ENCODE peak calls at places on chromosomes 5 and 9, in five cellular contexts. One of them, this sample, is unnamed.

GRCh38 chr5:136079195-136079985 is 50.6 kb downstream of the TGFBI start:
- DNase-seq in K562: no peak
- DNase-seq in GM12878: no peak
- DNase-seq in SK-N-SH: no peak
- DNase-seq in HepG2: no peak
- DNase-seq in this sample: no peak

GRCh38 chr5:144237851-144238250 is 67.2 kb downstream of the KCTD16 start:
- DNase-seq in GM12878: no peak
- DNase-seq in HepG2: no peak
- DNase-seq in SK-N-SH: no peak
- DNase-seq in K562: no peak
- DNase-seq in this sample: no peak

GRCh38 chr5:147167529-147167928 is 67.3 kb upstream of the STK32A start:
- DNase-seq in SK-N-SH: no peak
- DNase-seq in K562: no peak
- DNase-seq in HepG2: peak
- DNase-seq in GM12878: no peak
- DNase-seq in this sample: no peak

GRCh38 chr9:26210338-26210851 is 532.2 kb upstream of the TUSC1 start:
- DNase-seq in SK-N-SH: no peak
- DNase-seq in GM12878: no peak
- DNase-seq in K562: no peak
- DNase-seq in HepG2: no peak
- DNase-seq in this sample: no peak

GRCh38 chr9:127661342-127661741 is 45.4 kb upstream of the CFAP157 start:
- DNase-seq in K562: no peak
- DNase-seq in HepG2: no peak
- DNase-seq in GM12878: no peak
- DNase-seq in SK-N-SH: peak
- DNase-seq in this sample: no peak

GRCh38 chr5:119239119-119239417 is 116.8 kb upstream of the TNFAIP8 start:
- DNase-seq in K562: no peak
- DNase-seq in HepG2: no peak
- DNase-seq in GM12878: no peak
- DNase-seq in SK-N-SH: no peak
- DNase-seq in this sample: no peak

GRCh38 chr9:91044354-91044753 is 242.7 kb downstream of the SYK start:
- DNase-seq in SK-N-SH: no peak
- DNase-seq in GM12878: no peak
- DNase-seq in K562: no peak
- DNase-seq in HepG2: no peak
- DNase-seq in this sample: no peak

GRCh38 chr5:134073404-134073803 is 41.1 kb upstream of the TCF7 start:
- DNase-seq in HepG2: no peak
- DNase-seq in SK-N-SH: no peak
- DNase-seq in GM12878: no peak
- DNase-seq in K562: no peak
- DNase-seq in this sample: no peak

GRCh38 chr5:144189800-144190429 is 19.2 kb downstream of the KCTD16 start:
- DNase-seq in HepG2: no peak
- DNase-seq in GM12878: peak
- DNase-seq in K562: no peak
- DNase-seq in SK-N-SH: peak
- DNase-seq in this sample: peak

GRCh38 chr9:124764774-124765438 is 6.2 kb downstream of the NR6A1 start:
- DNase-seq in K562: no peak
- DNase-seq in HepG2: peak
- DNase-seq in SK-N-SH: no peak
- DNase-seq in GM12878: no peak
- DNase-seq in this sample: no peak

GRCh38 chr9:126125577-126125976 is 201.1 kb upstream of the MVB12B start:
- DNase-seq in SK-N-SH: no peak
- DNase-seq in HepG2: no peak
- DNase-seq in GM12878: no peak
- DNase-seq in K562: no peak
- DNase-seq in this sample: no peak

GRCh38 chr5:89930591-89931383 is 478.8 kb downstream of the CETN3 start:
- DNase-seq in HepG2: peak
- DNase-seq in K562: no peak
- DNase-seq in GM12878: peak
- DNase-seq in SK-N-SH: no peak
- DNase-seq in this sample: no peak

GRCh38 chr5:180154821-180155220 is 54.2 kb downstream of the RASGEF1C start:
- DNase-seq in K562: no peak
- DNase-seq in GM12878: no peak
- DNase-seq in HepG2: no peak
- DNase-seq in SK-N-SH: no peak
- DNase-seq in this sample: no peak

GRCh38 chr9:121360975-121361374 is 9.1 kb downstream of the STOM start:
- DNase-seq in SK-N-SH: no peak
- DNase-seq in GM12878: no peak
- DNase-seq in HepG2: no peak
- DNase-seq in K562: no peak
- DNase-seq in this sample: no peak

GRCh38 chr9:35598863-35599590 is 6.0 kb upstream of the TESK1 start:
- DNase-seq in K562: no peak
- DNase-seq in GM12878: no peak
- DNase-seq in SK-N-SH: no peak
- DNase-seq in HepG2: peak
- DNase-seq in this sample: no peak

GRCh38 chr9:130689937-130690700 is 3.5 kb upstream of the EXOSC2 start:
- DNase-seq in HepG2: peak
- DNase-seq in SK-N-SH: peak
- DNase-seq in GM12878: peak
- DNase-seq in K562: peak
- DNase-seq in this sample: peak

GRCh38 chr5:143405063-143405746 is 1.7 kb upstream of the NR3C1 start:
- DNase-seq in SK-N-SH: peak
- DNase-seq in K562: peak
- DNase-seq in HepG2: peak
- DNase-seq in GM12878: no peak
- DNase-seq in this sample: peak

GRCh38 chr9:90999425-91000397 is 198.1 kb downstream of the SYK start:
- DNase-seq in SK-N-SH: no peak
- DNase-seq in HepG2: no peak
- DNase-seq in K562: no peak
- DNase-seq in GM12878: no peak
- DNase-seq in this sample: no peak

GRCh38 chr9:35736201-35736633 is 3.8 kb downstream of the CREB3 start:
- DNase-seq in SK-N-SH: peak
- DNase-seq in GM12878: no peak
- DNase-seq in HepG2: peak
- DNase-seq in K562: peak
- DNase-seq in this sample: peak

GRCh38 chr5:143219696-143220095 is 183.8 kb downstream of the NR3C1 start:
- DNase-seq in GM12878: no peak
- DNase-seq in SK-N-SH: no peak
- DNase-seq in HepG2: no peak
- DNase-seq in K562: no peak
- DNase-seq in this sample: no peak

GRCh38 chr9:114037961-114038723 is 40.0 kb downstream of the AMBP start:
- DNase-seq in HepG2: no peak
- DNase-seq in SK-N-SH: no peak
- DNase-seq in GM12878: no peak
- DNase-seq in K562: no peak
- DNase-seq in this sample: no peak

GRCh38 chr5:106172681-106173532 is 1497.8 kb downstream of the EFNA5 start:
- DNase-seq in HepG2: no peak
- DNase-seq in K562: no peak
- DNase-seq in GM12878: no peak
- DNase-seq in SK-N-SH: no peak
- DNase-seq in this sample: no peak

GRCh38 chr5:109316631-109317030 is 93.1 kb downstream of the PJA2 start:
- DNase-seq in GM12878: no peak
- DNase-seq in K562: no peak
- DNase-seq in SK-N-SH: no peak
- DNase-seq in HepG2: no peak
- DNase-seq in this sample: no peak
- TF ChIP-seq FOXM1 in GM12878: no peak
- TF ChIP-seq FOXM1 in K562: no peak
- TF ChIP-seq FOXM1 in SK-N-SH: no peak
- TF ChIP-seq FOXM1 in HepG2: no peak
- TF ChIP-seq FOXM1 in this sample: no peak

DNA sequence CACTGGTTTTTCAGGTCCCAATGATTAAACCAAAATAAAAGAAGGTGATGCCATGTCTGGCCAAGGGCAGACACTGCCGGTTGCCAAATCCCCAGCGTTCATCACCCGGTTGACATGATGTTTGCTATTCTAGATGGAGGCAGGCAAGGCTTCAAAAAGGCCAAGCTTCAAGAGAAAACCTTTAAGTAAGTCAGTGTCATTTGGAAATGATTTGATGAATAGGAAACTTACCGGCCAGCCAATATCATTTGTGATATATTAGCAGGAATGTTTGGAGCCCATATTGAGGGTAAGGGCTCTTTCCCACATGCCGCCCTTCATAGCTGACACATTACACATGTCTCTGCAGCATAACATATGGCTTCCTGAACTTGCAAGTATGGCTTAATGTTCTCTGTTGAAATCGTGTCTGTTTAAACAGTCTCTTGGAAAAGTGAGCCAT is 89.5 kb upstream of the TTC23L start:
- DNase-seq in GM12878: no peak
- DNase-seq in HepG2: no peak
- DNase-seq in K562: no peak
- DNase-seq in SK-N-SH: no peak
- DNase-seq in this sample: no peak
- TF ChIP-seq FOXM1 in GM12878: no peak
- TF ChIP-seq FOXM1 in HepG2: no peak
- TF ChIP-seq FOXM1 in K562: no peak
- TF ChIP-seq FOXM1 in SK-N-SH: no peak
- TF ChIP-seq FOXM1 in this sample: no peak

GRCh38 chr5:137084016-137084415 is 415.1 kb downstream of the SPOCK1 start:
- DNase-seq in K562: no peak
- DNase-seq in GM12878: no peak
- DNase-seq in HepG2: no peak
- DNase-seq in SK-N-SH: no peak
- DNase-seq in this sample: no peak

GRCh38 chr5:137090151-137090550 is 409.0 kb downstream of the SPOCK1 start:
- DNase-seq in K562: no peak
- DNase-seq in HepG2: no peak
- DNase-seq in SK-N-SH: no peak
- DNase-seq in GM12878: no peak
- DNase-seq in this sample: no peak

GRCh38 chr5:137085206-137085605 is 413.9 kb downstream of the SPOCK1 start:
- DNase-seq in SK-N-SH: no peak
- DNase-seq in GM12878: no peak
- DNase-seq in HepG2: no peak
- DNase-seq in K562: no peak
- DNase-seq in this sample: no peak

GRCh38 chr5:137088175-137088574 is 411.0 kb downstream of the SPOCK1 start:
- DNase-seq in K562: no peak
- DNase-seq in SK-N-SH: no peak
- DNase-seq in HepG2: no peak
- DNase-seq in GM12878: no peak
- DNase-seq in this sample: no peak

DNA sequence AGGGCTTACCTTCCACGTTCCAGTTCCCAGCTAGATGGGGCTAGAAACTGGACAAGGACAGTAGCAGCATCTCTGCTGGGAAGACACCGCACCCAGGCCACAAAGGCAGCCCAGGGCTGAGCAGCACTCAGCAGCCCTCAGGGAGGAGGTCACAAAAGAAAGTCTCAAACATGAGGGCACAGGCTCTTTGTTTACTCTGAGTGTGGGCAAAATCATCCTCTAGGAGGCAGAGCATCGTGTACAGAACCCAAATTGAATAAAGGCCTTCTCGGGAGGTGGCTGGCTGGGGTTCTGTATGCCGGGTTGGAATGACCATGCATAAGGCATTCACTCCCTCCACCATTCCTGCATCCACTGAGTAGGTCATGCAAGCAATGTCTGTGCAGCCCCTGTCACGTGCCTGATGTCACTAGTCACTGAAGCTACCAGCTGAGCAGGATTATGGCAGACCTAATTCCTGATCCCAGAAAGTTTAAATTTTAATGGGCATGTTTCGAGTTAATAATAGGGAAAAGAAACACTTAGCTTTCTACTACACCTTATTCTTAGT is 412.8 kb downstream of the SPOCK1 start:
- DNase-seq in HepG2: no peak
- DNase-seq in K562: no peak
- DNase-seq in GM12878: no peak
- DNase-seq in SK-N-SH: no peak
- DNase-seq in this sample: no peak
- TF ChIP-seq FOXM1 in HepG2: no peak
- TF ChIP-seq FOXM1 in K562: no peak
- TF ChIP-seq FOXM1 in GM12878: no peak
- TF ChIP-seq FOXM1 in SK-N-SH: no peak
- TF ChIP-seq FOXM1 in this sample: no peak

DNA sequence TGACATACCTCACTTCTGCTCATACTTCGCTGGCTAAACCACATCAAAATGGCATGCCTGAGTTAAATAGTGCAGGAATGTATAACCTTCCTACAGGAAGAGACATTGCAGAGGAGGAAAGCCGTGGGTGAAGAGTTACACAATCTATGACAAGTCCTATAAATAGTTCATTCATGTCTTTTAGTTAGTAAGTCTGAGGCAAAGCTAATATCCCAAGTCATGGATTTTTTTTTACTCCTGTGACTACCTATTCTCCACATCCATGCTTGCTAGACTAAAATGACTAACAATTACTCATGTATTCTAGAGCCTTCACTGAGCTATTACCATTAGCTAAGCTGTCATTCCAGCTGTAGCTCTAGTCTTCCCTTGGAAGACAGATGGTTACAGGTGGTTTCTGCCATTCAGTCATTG is 391.3 kb downstream of the NR2F1-AS1 start:
- DNase-seq in HepG2: peak
- DNase-seq in GM12878: no peak
- DNase-seq in K562: no peak
- DNase-seq in SK-N-SH: no peak
- DNase-seq in this sample: no peak
- TF ChIP-seq FOXM1 in HepG2: no peak
- TF ChIP-seq FOXM1 in GM12878: no peak
- TF ChIP-seq FOXM1 in K562: no peak
- TF ChIP-seq FOXM1 in SK-N-SH: no peak
- TF ChIP-seq FOXM1 in this sample: no peak

GRCh38 chr5:658103-658502 is 35.0 kb downstream of the TPPP start:
- DNase-seq in SK-N-SH: no peak
- DNase-seq in GM12878: no peak
- DNase-seq in K562: peak
- DNase-seq in HepG2: no peak
- DNase-seq in this sample: no peak

GRCh38 chr5:660491-661030 is 32.6 kb downstream of the TPPP start:
- DNase-seq in HepG2: no peak
- DNase-seq in SK-N-SH: no peak
- DNase-seq in GM12878: no peak
- DNase-seq in K562: no peak
- DNase-seq in this sample: no peak

GRCh38 chr5:659496-660263 is 33.5 kb downstream of the TPPP start:
- DNase-seq in GM12878: no peak
- DNase-seq in SK-N-SH: no peak
- DNase-seq in K562: no peak
- DNase-seq in HepG2: no peak
- DNase-seq in this sample: no peak

GRCh38 chr5:655406-655805 is 37.7 kb downstream of the TPPP start:
- DNase-seq in GM12878: no peak
- DNase-seq in HepG2: no peak
- DNase-seq in K562: no peak
- DNase-seq in SK-N-SH: no peak
- DNase-seq in this sample: no peak

GRCh38 chr5:657570-657969 is 35.6 kb downstream of the TPPP start:
- DNase-seq in HepG2: no peak
- DNase-seq in SK-N-SH: no peak
- DNase-seq in K562: peak
- DNase-seq in GM12878: no peak
- DNase-seq in this sample: no peak
- TF ChIP-seq FOXM1 in HepG2: no peak
- TF ChIP-seq FOXM1 in SK-N-SH: no peak
- TF ChIP-seq FOXM1 in K562: no peak
- TF ChIP-seq FOXM1 in GM12878: no peak
- TF ChIP-seq FOXM1 in this sample: no peak

GRCh38 chr5:116759860-116760644 is 185.4 kb upstream of the SEMA6A start:
- DNase-seq in HepG2: peak
- DNase-seq in K562: no peak
- DNase-seq in GM12878: no peak
- DNase-seq in SK-N-SH: no peak
- DNase-seq in this sample: no peak
- TF ChIP-seq FOXM1 in HepG2: no peak
- TF ChIP-seq FOXM1 in K562: no peak
- TF ChIP-seq FOXM1 in GM12878: no peak
- TF ChIP-seq FOXM1 in SK-N-SH: no peak
- TF ChIP-seq FOXM1 in this sample: no peak

This sample was measured in HEK293T.